ENCODE peak calls at places on chromosome 1, in seven cellular contexts. F is ovary, Z is HFF-Myc, Y is NCI-H1417 treated with DMSO at 0.1 percent for 48 hours, M is EL, D is NCI-H774, Q is GM04503. K is an unnamed sample.

GRCh38 chr1:20126806-20127440 is 7.6 kb upstream of the PLA2G2D start:
- DNase-seq in Z (no peak), F (no peak), M (no peak), Q (no peak), Y (no peak), D (no peak), K (no peak)

GRCh38 chr1:229452956-229453801 is 19.3 kb upstream of the ACTA1 start:
- DNase-seq in Q (no peak), F (no peak), Y (no peak), Z (no peak), D (no peak), M (no peak), K (no peak)

GRCh38 chr1:2314297-2314802 is 77.0 kb downstream of the MORN1 start:
- DNase-seq in Y (no peak), Q (no peak), D (no peak), M (peak), Z (no peak), F (peak), K (no peak)

GRCh38 chr1:234727018-234727757 is 117.2 kb upstream of the IRF2BP2 start:
- DNase-seq in Q (no peak), D (no peak), Z (no peak), M (no peak), Y (no peak), F (no peak), K (no peak)

GRCh38 chr1:40880813-40881549 is 18.8 kb upstream of the CITED4 start:
- DNase-seq in M (no peak), D (no peak), Y (no peak), Q (no peak), Z (no peak), F (no peak), K (no peak)

GRCh38 chr1:111591946-111592345 is 27.6 kb upstream of the RAP1A start:
- DNase-seq in F (no peak), M (no peak), D (no peak), Y (no peak), Q (no peak), Z (no peak), K (no peak)

GRCh38 chr1:169202836-169203235 is 96.3 kb downstream of the ATP1B1 start:
- DNase-seq in M (no peak), Z (no peak), Y (no peak), F (no peak), D (no peak), Q (no peak), K (no peak)

GRCh38 chr1:66723985-66724384 is 28.3 kb upstream of the DYNLT5 start:
- DNase-seq in Q (no peak), D (no peak), F (no peak), Y (no peak), Z (no peak), M (peak), K (no peak)

GRCh38 chr1:200969726-200970521 is 53.6 kb downstream of the KIF21B start:
- DNase-seq in Q (no peak), Z (no peak), M (no peak), Y (no peak), F (no peak), D (no peak), K (no peak)

GRCh38 chr1:183090386-183091006 is 67.3 kb downstream of the LAMC1 start:
- DNase-seq in Q (no peak), M (no peak), Z (no peak), Y (no peak), D (no peak), F (peak), K (no peak)

GRCh38 chr1:69567847-69568434 is at the start of gene LRRC7:
- DNase-seq in F (no peak), D (peak), Q (no peak), Y (no peak), M (peak), Z (no peak), K (peak)

GRCh38 chr1:4971666-4972065 is 317.3 kb downstream of the AJAP1 start:
- DNase-seq in Y (no peak), Z (no peak), D (no peak), Q (no peak), F (no peak), M (no peak), K (no peak)

GRCh38 chr1:66248746-66249145 is 285.2 kb upstream of the SGIP1 start:
- DNase-seq in Z (no peak), F (no peak), D (no peak), M (no peak), Q (no peak), Y (no peak), K (no peak)

GRCh38 chr1:225987491-225988316 is 11.4 kb downstream of the SDE2 start:
- DNase-seq in Y (no peak), F (no peak), Q (no peak), M (peak), D (peak), Z (no peak), K (no peak)

GRCh38 chr1:46595127-46595526 is 8.9 kb downstream of the MKNK1 start:
- DNase-seq in M (no peak), Q (no peak), F (no peak), Z (no peak), Y (no peak), D (no peak), K (peak)

GRCh38 chr1:98459471-98459870 is 202.1 kb upstream of the SNX7 start:
- DNase-seq in Y (no peak), D (no peak), M (no peak), Q (no peak), Z (no peak), F (no peak), K (no peak)

GRCh38 chr1:228140724-228141081 is 624 bp downstream of the GUK1 start:
- DNase-seq in Z (no peak), F (no peak), Y (no peak), Q (no peak), M (no peak), D (no peak), K (no peak)

GRCh38 chr1:1891349-1892078 is 627 bp upstream of the GNB1 start:
- DNase-seq in Q (no peak), Z (no peak), M (peak), D (peak), Y (no peak), F (peak), K (peak)

GRCh38 chr1:163673756-163674155 is 352.0 kb downstream of the NUF2 start:
- DNase-seq in D (no peak), M (peak), Q (peak), F (no peak), Y (no peak), Z (no peak), K (no peak)

GRCh38 chr1:56389813-56390539 is 189.4 kb downstream of the PLPP3 start:
- DNase-seq in Q (no peak), Z (peak), Y (no peak), D (no peak), M (no peak), F (no peak), K (no peak)

GRCh38 chr1:60821156-60821555 is 261.2 kb upstream of the NFIA start:
- DNase-seq in F (no peak), Z (no peak), M (no peak), Y (no peak), D (no peak), Q (no peak), K (no peak)

K was measured in mucosa of descending colon.